ENCODE peak calls at places on chromosome 15, in six cellular contexts. B is nephron progenitor cell, A is tibial artery, U is epithelial cell of esophagus, G is GM10248, S is osteocyte. W is an unnamed sample.

GRCh38 chr15:97490429-97490828 is 470.1 kb upstream of the ARRDC4 start:
- DNase-seq in B (no peak), A (no peak), U (no peak), G (no peak), S (no peak), W (no peak)

GRCh38 chr15:38252481-38253311 is at the start of gene SPRED1:
- DNase-seq in B (peak), A (peak), U (peak), G (peak), S (peak), W (no peak)

GRCh38 chr15:75178171-75178937 is 23.3 kb upstream of the C15orf39 start:
- DNase-seq in B (peak), A (peak), U (no peak), G (peak), S (no peak), W (no peak)

GRCh38 chr15:45268135-45268534 is 16.1 kb downstream of the SLC28A2 start:
- DNase-seq in B (no peak), A (no peak), U (peak), G (no peak), S (no peak), W (peak)

GRCh38 chr15:40281057-40281850 is 1.6 kb downstream of the ANKRD63 start:
- DNase-seq in B (no peak), A (no peak), U (no peak), G (no peak), S (no peak), W (no peak)

GRCh38 chr15:66702770-66703539 is 919 bp downstream of the SMAD6 start:
- DNase-seq in B (peak), A (no peak), U (no peak), G (no peak), S (no peak), W (no peak)

GRCh38 chr15:63050737-63051700 is 8.5 kb downstream of the TPM1 start:
- DNase-seq in B (no peak), A (no peak), U (no peak), G (no peak), S (no peak), W (no peak)

GRCh38 chr15:47514251-47514652 is 203.1 kb upstream of the SEMA6D start:
- DNase-seq in B (no peak), A (no peak), U (peak), G (no peak), S (no peak), W (peak)

GRCh38 chr15:94792166-94792565 is 560.8 kb downstream of the MCTP2 start:
- DNase-seq in B (no peak), A (no peak), U (peak), G (no peak), S (no peak), W (peak)

GRCh38 chr15:89206908-89207331 is 14.5 kb downstream of the RLBP1 start:
- DNase-seq in B (peak), A (peak), U (peak), G (peak), S (peak), W (peak)

GRCh38 chr15:60407406-60407805 is 9.6 kb upstream of the ANXA2 start:
- DNase-seq in B (no peak), A (no peak), U (peak), G (no peak), S (no peak), W (peak)

GRCh38 chr15:65862682-65863081 is 6.6 kb upstream of the RAB11A start:
- DNase-seq in B (peak), A (no peak), U (peak), G (peak), S (no peak), W (peak)

GRCh38 chr15:34275154-34275553 is 50.3 kb downstream of the EMC4 start:
- DNase-seq in B (no peak), A (no peak), U (peak), G (no peak), S (no peak), W (peak)

GRCh38 chr15:55738715-55739114 is 4.2 kb downstream of the PRTG start:
- DNase-seq in B (no peak), A (no peak), U (no peak), G (no peak), S (no peak), W (no peak)

GRCh38 chr15:90481023-90481422 is 48.7 kb upstream of the CRTC3 start:
- DNase-seq in B (no peak), A (no peak), U (no peak), G (no peak), S (no peak), W (no peak)

GRCh38 chr15:43505723-43506122 is 11.7 kb upstream of the MAP1A start:
- DNase-seq in B (no peak), A (no peak), U (no peak), G (no peak), S (no peak), W (no peak)

GRCh38 chr15:70566989-70567388 is 196.4 kb downstream of the UACA start:
- DNase-seq in B (no peak), A (no peak), U (no peak), G (no peak), S (no peak), W (no peak)

GRCh38 chr15:99157456-99157855 is 52.6 kb downstream of the SYNM start:
- DNase-seq in B (no peak), A (no peak), U (no peak), G (no peak), S (no peak), W (no peak)

GRCh38 chr15:53658827-53659226 is 100.6 kb downstream of the WDR72 start:
- DNase-seq in B (no peak), A (no peak), U (no peak), G (no peak), S (no peak), W (peak)

GRCh38 chr15:56923174-56923579 is 4.7 kb downstream of the TCF12 start:
- DNase-seq in B (no peak), A (no peak), U (no peak), G (no peak), S (no peak), W (no peak)

GRCh38 chr15:90160781-90161727 is 40.1 kb upstream of the SEMA4B start:
- DNase-seq in B (peak), A (no peak), U (peak), G (no peak), S (no peak), W (peak)

GRCh38 chr15:60373327-60373726 is 24.5 kb downstream of the ANXA2 start:
- DNase-seq in B (no peak), A (no peak), U (no peak), G (no peak), S (no peak), W (no peak)

GRCh38 chr15:87582169-87582568 is 674.4 kb downstream of the NTRK3 start:
- DNase-seq in B (no peak), A (no peak), U (no peak), G (no peak), S (no peak), W (no peak)

GRCh38 chr15:80856400-80856799 is 77.2 kb downstream of the CEMIP start:
- DNase-seq in B (no peak), A (no peak), U (peak), G (no peak), S (no peak), W (no peak)
- TF ChIP-seq CTCF in B (peak), A (no peak), U (no peak), G (no peak), S (peak), W (peak)

GRCh38 chr15:83762367-83762766 is 108.4 kb downstream of the ADAMTSL3 start:
- DNase-seq in B (no peak), A (no peak), U (no peak), G (no peak), S (no peak), W (no peak)
- TF ChIP-seq CTCF in B (no peak), A (no peak), U (no peak), G (no peak), S (no peak), W (no peak)

GRCh38 chr15:68200016-68200861 is 4.9 kb downstream of the CALML4 start:
- DNase-seq in B (peak), A (no peak), U (no peak), G (no peak), S (no peak), W (no peak)
- TF ChIP-seq CTCF in B (no peak), A (no peak), U (no peak), G (no peak), S (no peak), W (no peak)

DNA sequence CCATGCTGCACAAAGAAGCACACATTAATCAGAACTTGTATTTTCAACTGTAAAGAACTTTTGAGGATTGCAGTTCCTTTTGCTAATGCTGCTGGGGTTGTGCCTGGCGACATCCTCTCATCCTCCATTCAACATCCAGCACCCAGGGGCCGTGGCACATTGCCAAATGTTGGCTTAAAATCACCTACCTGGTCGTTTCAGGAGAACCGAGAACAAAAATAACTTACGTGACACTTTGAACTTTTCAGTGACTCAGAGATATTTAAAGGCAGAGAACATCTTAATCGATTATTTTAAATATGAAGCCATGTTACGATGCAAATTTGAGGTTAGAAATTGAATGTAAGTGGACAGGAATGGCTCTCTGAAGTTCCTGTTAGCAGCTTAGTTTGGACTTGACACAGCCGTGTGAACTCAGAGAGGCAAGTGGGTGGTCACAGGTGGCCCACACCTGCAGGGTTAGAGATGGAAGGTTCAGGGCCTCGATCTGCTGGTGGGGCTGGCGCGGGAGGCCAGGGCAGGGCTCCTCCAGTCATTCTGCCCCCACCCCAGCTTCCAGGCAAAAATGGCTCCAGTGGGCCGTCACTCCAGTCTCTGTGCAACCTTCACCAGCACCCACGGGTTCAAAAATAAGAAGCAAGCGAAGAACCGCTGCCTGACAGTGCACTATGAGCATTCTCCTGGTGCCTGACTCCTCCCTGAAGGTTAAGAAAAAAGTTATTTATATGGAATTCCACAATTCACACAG is 12.2 kb downstream of the LRRK1 start:
- DNase-seq in B (no peak), A (no peak), U (no peak), G (peak), S (peak), W (no peak)
- TF ChIP-seq CTCF in B (no peak), A (no peak), U (no peak), G (no peak), S (no peak), W (no peak)

GRCh38 chr15:29204356-29204755 is 65.3 kb downstream of the NSMCE3 start:
- DNase-seq in B (no peak), A (no peak), U (no peak), G (no peak), S (peak), W (no peak)

GRCh38 chr15:29207027-29207757 is 62.4 kb downstream of the NSMCE3 start:
- DNase-seq in B (no peak), A (no peak), U (no peak), G (no peak), S (peak), W (no peak)

GRCh38 chr15:29207758-29208108 is 61.9 kb downstream of the NSMCE3 start:
- DNase-seq in B (no peak), A (no peak), U (no peak), G (no peak), S (peak), W (no peak)

GRCh38 chr15:29208352-29208751 is 61.3 kb downstream of the NSMCE3 start:
- DNase-seq in B (peak), A (no peak), U (no peak), G (no peak), S (peak), W (peak)
- TF ChIP-seq CTCF in B (peak), A (no peak), U (no peak), G (peak), S (peak), W (no peak)

GRCh38 chr15:73369073-73369694 is 426 bp upstream of the HCN4 start:
- DNase-seq in B (peak), A (no peak), U (no peak), G (no peak), S (no peak), W (no peak)
- TF ChIP-seq CTCF in B (no peak), A (no peak), U (no peak), G (no peak), S (no peak), W (no peak)